ENCODE peak calls at places on chromosomes 5 and 9, in six cellular contexts. One of them, this sample, is unnamed.

GRCh38 chr5:140116716-140117115 is 2.8 kb downstream of the PURA start:
- DNase-seq in CD8-positive, alpha-beta T cell: no peak
- DNase-seq in DND-41: no peak
- DNase-seq in breast epithelium: no peak
- DNase-seq in left lung: no peak
- DNase-seq in BJ: no peak
- DNase-seq in this sample: no peak

GRCh38 chr5:176188506-176189193 is 49.6 kb upstream of the SIMC1 start:
- DNase-seq in CD8-positive, alpha-beta T cell: no peak
- DNase-seq in DND-41: no peak
- DNase-seq in breast epithelium: no peak
- DNase-seq in BJ: no peak
- DNase-seq in left lung: no peak
- DNase-seq in this sample: no peak

GRCh38 chr5:133086366-133086875 is 34.6 kb downstream of the HSPA4 start:
- DNase-seq in BJ: no peak
- DNase-seq in breast epithelium: no peak
- DNase-seq in DND-41: no peak
- DNase-seq in CD8-positive, alpha-beta T cell: no peak
- DNase-seq in left lung: no peak
- DNase-seq in this sample: no peak

GRCh38 chr9:101445353-101446029 is 9.9 kb upstream of the ALDOB start:
- DNase-seq in DND-41: no peak
- DNase-seq in BJ: no peak
- DNase-seq in CD8-positive, alpha-beta T cell: no peak
- DNase-seq in breast epithelium: no peak
- DNase-seq in left lung: no peak
- DNase-seq in this sample: no peak

GRCh38 chr5:103840600-103840999 is 278.0 kb upstream of the NUDT12 start:
- DNase-seq in left lung: no peak
- DNase-seq in BJ: no peak
- DNase-seq in DND-41: no peak
- DNase-seq in breast epithelium: no peak
- DNase-seq in CD8-positive, alpha-beta T cell: no peak
- DNase-seq in this sample: no peak

GRCh38 chr5:129367883-129368282 is 92.2 kb upstream of the ADAMTS19 start:
- DNase-seq in CD8-positive, alpha-beta T cell: no peak
- DNase-seq in breast epithelium: no peak
- DNase-seq in left lung: no peak
- DNase-seq in DND-41: no peak
- DNase-seq in BJ: no peak
- DNase-seq in this sample: no peak

GRCh38 chr5:82817897-82818676 is 259.1 kb downstream of the TMEM167A start:
- DNase-seq in CD8-positive, alpha-beta T cell: no peak
- DNase-seq in BJ: no peak
- DNase-seq in DND-41: no peak
- DNase-seq in breast epithelium: no peak
- DNase-seq in left lung: no peak
- DNase-seq in this sample: no peak

GRCh38 chr9:98401140-98402025 is 145.9 kb upstream of the TBC1D2 start:
- DNase-seq in DND-41: no peak
- DNase-seq in CD8-positive, alpha-beta T cell: no peak
- DNase-seq in left lung: no peak
- DNase-seq in BJ: no peak
- DNase-seq in breast epithelium: no peak
- DNase-seq in this sample: no peak

GRCh38 chr5:139795074-139796001 is at the start of gene PSD2:
- DNase-seq in BJ: no peak
- DNase-seq in DND-41: no peak
- DNase-seq in CD8-positive, alpha-beta T cell: no peak
- DNase-seq in left lung: no peak
- DNase-seq in breast epithelium: no peak
- DNase-seq in this sample: no peak

GRCh38 chr5:139670369-139671095 is 22.4 kb downstream of the CXXC5 start:
- DNase-seq in CD8-positive, alpha-beta T cell: peak
- DNase-seq in left lung: no peak
- DNase-seq in DND-41: peak
- DNase-seq in breast epithelium: no peak
- DNase-seq in BJ: no peak
- DNase-seq in this sample: peak

GRCh38 chr9:104686081-104686480 is 8.2 kb upstream of the OR13D1 start:
- DNase-seq in BJ: no peak
- DNase-seq in DND-41: no peak
- DNase-seq in left lung: no peak
- DNase-seq in breast epithelium: no peak
- DNase-seq in CD8-positive, alpha-beta T cell: no peak
- DNase-seq in this sample: no peak

GRCh38 chr5:145921211-145921610 is 15.2 kb upstream of the SH3RF2 start:
- DNase-seq in CD8-positive, alpha-beta T cell: no peak
- DNase-seq in left lung: no peak
- DNase-seq in BJ: no peak
- DNase-seq in breast epithelium: no peak
- DNase-seq in DND-41: no peak
- DNase-seq in this sample: no peak

GRCh38 chr5:38602641-38603040 is 46.2 kb upstream of the LIFR start:
- DNase-seq in BJ: no peak
- DNase-seq in breast epithelium: no peak
- DNase-seq in left lung: no peak
- DNase-seq in DND-41: no peak
- DNase-seq in CD8-positive, alpha-beta T cell: no peak
- DNase-seq in this sample: no peak

DNA sequence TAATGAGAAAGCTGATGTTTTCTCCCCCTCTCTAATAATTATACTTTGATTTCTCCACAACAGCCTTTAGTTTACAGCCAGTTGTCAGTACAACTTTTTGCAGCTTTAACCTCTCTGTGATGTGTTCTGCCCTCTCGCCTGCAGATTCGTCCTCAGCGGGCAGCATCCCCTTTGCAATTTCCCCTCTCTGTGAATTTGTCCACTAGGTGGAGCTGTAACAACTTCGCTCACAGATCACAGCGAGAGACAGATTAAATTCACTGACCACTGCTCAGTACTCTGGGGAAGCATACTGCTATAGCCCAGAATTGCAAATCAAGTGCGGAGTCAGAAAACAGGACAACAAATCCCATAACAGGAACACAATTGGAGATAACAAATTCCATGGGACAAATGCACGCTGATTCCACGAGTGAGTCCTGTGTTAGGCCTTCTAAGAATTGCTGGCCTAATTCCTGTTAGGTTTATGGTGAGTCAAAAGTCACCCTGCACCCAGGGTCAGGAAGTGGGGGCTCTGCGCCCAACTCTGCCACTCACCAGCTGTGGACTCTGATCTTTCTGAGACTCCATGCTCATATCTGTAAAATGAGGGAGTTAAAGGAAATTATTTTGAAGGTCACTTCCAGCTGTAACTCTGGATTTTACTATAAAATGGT is 2124.9 kb downstream of the MAT2B start:
- DNase-seq in breast epithelium: no peak
- DNase-seq in CD8-positive, alpha-beta T cell: no peak
- DNase-seq in DND-41: peak
- DNase-seq in BJ: no peak
- DNase-seq in left lung: no peak
- DNase-seq in this sample: no peak
- TF ChIP-seq CTCF in breast epithelium: peak
- TF ChIP-seq CTCF in CD8-positive, alpha-beta T cell: no peak
- TF ChIP-seq CTCF in DND-41: peak
- TF ChIP-seq CTCF in BJ: peak
- TF ChIP-seq CTCF in left lung: peak
- TF ChIP-seq CTCF in this sample: peak

GRCh38 chr9:5617749-5618148 is 11.2 kb upstream of the RIC1 start:
- DNase-seq in CD8-positive, alpha-beta T cell: no peak
- DNase-seq in left lung: no peak
- DNase-seq in BJ: no peak
- DNase-seq in breast epithelium: no peak
- DNase-seq in DND-41: no peak
- DNase-seq in this sample: peak
- H3K4me3 ChIP-seq in CD8-positive, alpha-beta T cell: no peak
- H3K4me3 ChIP-seq in left lung: no peak
- H3K4me3 ChIP-seq in BJ: no peak
- H3K4me3 ChIP-seq in breast epithelium: no peak
- H3K4me3 ChIP-seq in DND-41: no peak
- H3K4me3 ChIP-seq in this sample: no peak

DNA sequence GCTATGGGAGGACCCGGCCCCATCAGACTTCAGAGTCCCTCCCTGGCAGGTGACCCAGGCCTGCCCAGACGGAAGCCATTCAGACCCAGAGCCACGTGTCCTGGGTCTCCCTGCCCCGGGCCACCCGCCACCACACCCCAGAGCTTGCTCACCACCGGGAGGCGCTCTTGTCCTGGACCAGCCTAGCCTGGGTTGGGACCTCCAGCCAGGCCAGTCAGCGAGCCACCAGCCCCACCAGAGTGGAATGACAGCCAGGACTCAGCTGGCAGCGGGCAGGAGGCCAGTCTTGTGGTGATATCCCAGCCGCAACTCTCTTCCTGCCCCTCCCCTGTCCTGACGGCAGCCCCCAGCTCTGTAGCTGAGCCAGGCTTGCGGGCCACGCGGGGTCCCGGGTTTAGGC is 1.7 kb upstream of the PTGDS start:
- DNase-seq in DND-41: no peak
- DNase-seq in BJ: no peak
- DNase-seq in breast epithelium: no peak
- DNase-seq in CD8-positive, alpha-beta T cell: no peak
- DNase-seq in left lung: no peak
- DNase-seq in this sample: no peak
- TF ChIP-seq CTCF in DND-41: peak
- TF ChIP-seq CTCF in BJ: peak
- TF ChIP-seq CTCF in breast epithelium: no peak
- TF ChIP-seq CTCF in CD8-positive, alpha-beta T cell: peak
- TF ChIP-seq CTCF in left lung: no peak
- TF ChIP-seq CTCF in this sample: peak

GRCh38 chr5:150114773-150115408 is 28.5 kb upstream of the CSF1R start:
- DNase-seq in BJ: no peak
- DNase-seq in left lung: no peak
- DNase-seq in DND-41: no peak
- DNase-seq in breast epithelium: peak
- DNase-seq in CD8-positive, alpha-beta T cell: no peak
- DNase-seq in this sample: no peak
- H3K4me3 ChIP-seq in BJ: no peak
- H3K4me3 ChIP-seq in left lung: no peak
- H3K4me3 ChIP-seq in DND-41: no peak
- H3K4me3 ChIP-seq in breast epithelium: no peak
- H3K4me3 ChIP-seq in CD8-positive, alpha-beta T cell: no peak
- H3K4me3 ChIP-seq in this sample: no peak

GRCh38 chr9:133844876-133845658 is 106.9 kb upstream of the SARDH start:
- DNase-seq in BJ: no peak
- DNase-seq in CD8-positive, alpha-beta T cell: no peak
- DNase-seq in DND-41: no peak
- DNase-seq in breast epithelium: peak
- DNase-seq in left lung: peak
- DNase-seq in this sample: no peak
- TF ChIP-seq CTCF in BJ: no peak
- TF ChIP-seq CTCF in CD8-positive, alpha-beta T cell: no peak
- TF ChIP-seq CTCF in DND-41: no peak
- TF ChIP-seq CTCF in breast epithelium: no peak
- TF ChIP-seq CTCF in left lung: no peak
- TF ChIP-seq CTCF in this sample: no peak